ENCODE peak calls at places on chromosomes 6 and 20, in ten cellular contexts. A is OCI-LY7; J is stimulated activated CD8-positive, alpha-beta memory T cell treated with anti-CD3 and anti-CD28 coated beads, Interleukin-7, amount 100 ng/mL, for 48 hours; T is germinal center; H is NCI-H2029 treated with DMSO at 0.1 percent for 48 hours; B is EL; C is HTR-8/SVneo; E is fibroblast of lung; U is myocyte; X is heart left ventricle. V is an unnamed sample.

GRCh38 chr20:21522479-21523397 is 8.9 kb upstream of the NKX2-2 start:
- DNase-seq in A (no peak), J (no peak), T (no peak), H (no peak), B (no peak), C (no peak), E (no peak), U (no peak), X (no peak), V (no peak)

GRCh38 chr6:82507112-82507511 is 143.5 kb downstream of the TPBG start:
- DNase-seq in A (no peak), J (no peak), T (no peak), H (no peak), B (peak), C (no peak), E (peak), U (no peak), X (no peak), V (no peak)

GRCh38 chr6:112780498-112781096 is 433.5 kb downstream of the RFPL4B start:
- DNase-seq in A (peak), J (no peak), T (peak), H (peak), B (peak), C (peak), E (peak), U (peak), X (peak), V (no peak)

GRCh38 chr6:106097368-106098231 is 11.5 kb downstream of the PRDM1 start:
- DNase-seq in A (peak), J (no peak), T (peak), H (no peak), B (peak), C (no peak), E (peak), U (peak), X (no peak), V (no peak)

GRCh38 chr6:50850223-50850751 is 31.6 kb downstream of the TFAP2B start:
- DNase-seq in A (no peak), J (no peak), T (no peak), H (no peak), B (no peak), C (no peak), E (no peak), U (no peak), X (no peak), V (peak)

GRCh38 chr20:39047417-39047985 is 85.4 kb downstream of the DHX35 start:
- DNase-seq in A (no peak), J (no peak), T (no peak), H (no peak), B (no peak), C (no peak), E (no peak), U (no peak), X (no peak), V (no peak)

GRCh38 chr6:71181565-71181964 is 107.0 kb upstream of the OGFRL1 start:
- DNase-seq in A (no peak), J (no peak), T (no peak), H (no peak), B (peak), C (peak), E (peak), U (peak), X (no peak), V (no peak)

GRCh38 chr20:44196278-44196677 is 9.3 kb upstream of the JPH2 start:
- DNase-seq in A (no peak), J (no peak), T (no peak), H (no peak), B (no peak), C (no peak), E (no peak), U (no peak), X (no peak), V (no peak)

GRCh38 chr6:77217896-77218295 is 245.4 kb downstream of the HTR1B start:
- DNase-seq in A (no peak), J (no peak), T (no peak), H (no peak), B (no peak), C (no peak), E (peak), U (no peak), X (no peak), V (no peak)

GRCh38 chr20:4412216-4412615 is 309.5 kb upstream of the PRND start:
- DNase-seq in A (no peak), J (no peak), T (no peak), H (no peak), B (peak), C (no peak), E (no peak), U (no peak), X (no peak), V (no peak)

GRCh38 chr6:149014631-149015171 is 267.9 kb downstream of the UST start:
- DNase-seq in A (no peak), J (no peak), T (no peak), H (no peak), B (peak), C (no peak), E (peak), U (no peak), X (no peak), V (no peak)

GRCh38 chr20:2822073-2822472 is 5.9 kb downstream of the TMEM239 start:
- DNase-seq in A (no peak), J (no peak), T (no peak), H (no peak), B (peak), C (no peak), E (peak), U (peak), X (no peak), V (no peak)

GRCh38 chr20:8912731-8913130 is 156.2 kb upstream of the PLCB4 start:
- DNase-seq in A (no peak), J (no peak), T (no peak), H (no peak), B (no peak), C (no peak), E (no peak), U (no peak), X (no peak), V (no peak)

GRCh38 chr6:16239090-16239797 is 857 bp downstream of the GMPR start:
- DNase-seq in A (no peak), J (no peak), T (peak), H (peak), B (peak), C (peak), E (peak), U (peak), X (peak), V (peak)

GRCh38 chr6:29926081-29926794 is 16.1 kb upstream of the HLA-A start:
- DNase-seq in A (no peak), J (no peak), T (no peak), H (no peak), B (no peak), C (no peak), E (no peak), U (no peak), X (peak), V (no peak)

GRCh38 chr6:158897236-158897635 is 78.1 kb upstream of the EZR start:
- DNase-seq in A (no peak), J (no peak), T (no peak), H (no peak), B (no peak), C (no peak), E (no peak), U (no peak), X (no peak), V (no peak)

GRCh38 chr20:53028337-53029007 is 56.3 kb downstream of the TSHZ2 start:
- DNase-seq in A (no peak), J (no peak), T (no peak), H (no peak), B (no peak), C (no peak), E (peak), U (no peak), X (no peak), V (no peak)

GRCh38 chr6:31737315-31738047 is 1.2 kb upstream of the CLIC1 start:
- DNase-seq in A (no peak), J (no peak), T (no peak), H (peak), B (no peak), C (no peak), E (no peak), U (no peak), X (no peak), V (peak)

GRCh38 chr6:75230484-75231325 is 12.9 kb downstream of the COX7A2 start:
- DNase-seq in A (no peak), J (no peak), T (no peak), H (no peak), B (peak), C (peak), E (peak), U (peak), X (peak), V (no peak)

GRCh38 chr6:113458368-113459010 is 398.7 kb upstream of the MARCKS start:
- DNase-seq in A (no peak), J (no peak), T (no peak), H (peak), B (peak), C (no peak), E (peak), U (no peak), X (no peak), V (no peak)

GRCh38 chr6:143575440-143575839 is 63.9 kb upstream of the FUCA2 start:
- DNase-seq in A (peak), J (no peak), T (peak), H (peak), B (peak), C (peak), E (peak), U (peak), X (peak), V (no peak)